ENCODE peak calls at places on chromosomes 11 and 22, in six cellular contexts. W, X, N, T, G and E are unnamed samples.

GRCh38 chr11:16815047-16815767 is 76.8 kb downstream of the C11orf58 start:
- DNase-seq in N (peak), W (no peak), X (no peak), G (no peak), T (no peak), E (no peak)

GRCh38 chr11:127943763-127944162 is 643.6 kb downstream of the ETS1 start:
- DNase-seq in W (no peak), N (no peak), G (no peak), X (no peak), T (no peak), E (no peak)

GRCh38 chr11:84819128-84819527 is 808.0 kb downstream of the DLG2 start:
- DNase-seq in T (no peak), X (no peak), N (no peak), G (no peak), W (no peak), E (no peak)

GRCh38 chr11:117437041-117437790 is 109.6 kb downstream of the CEP164 start:
- DNase-seq in W (no peak), N (no peak), T (no peak), G (no peak), X (no peak), E (no peak)

GRCh38 chr11:103322861-103323260 is 213.6 kb downstream of the DYNC2H1 start:
- DNase-seq in N (no peak), T (no peak), G (no peak), W (no peak), X (no peak), E (no peak)

GRCh38 chr11:126282361-126282741 is 542 bp upstream of the TIRAP start:
- DNase-seq in G (no peak), N (no peak), T (peak), X (peak), W (peak), E (peak)

GRCh38 chr11:118894192-118894591 is 10.5 kb downstream of the CXCR5 start:
- DNase-seq in T (no peak), N (no peak), W (no peak), X (no peak), G (no peak), E (no peak)

GRCh38 chr11:20308601-20309000 is 54.9 kb upstream of the HTATIP2 start:
- DNase-seq in X (no peak), W (no peak), N (no peak), G (no peak), T (no peak), E (no peak)

DNA sequence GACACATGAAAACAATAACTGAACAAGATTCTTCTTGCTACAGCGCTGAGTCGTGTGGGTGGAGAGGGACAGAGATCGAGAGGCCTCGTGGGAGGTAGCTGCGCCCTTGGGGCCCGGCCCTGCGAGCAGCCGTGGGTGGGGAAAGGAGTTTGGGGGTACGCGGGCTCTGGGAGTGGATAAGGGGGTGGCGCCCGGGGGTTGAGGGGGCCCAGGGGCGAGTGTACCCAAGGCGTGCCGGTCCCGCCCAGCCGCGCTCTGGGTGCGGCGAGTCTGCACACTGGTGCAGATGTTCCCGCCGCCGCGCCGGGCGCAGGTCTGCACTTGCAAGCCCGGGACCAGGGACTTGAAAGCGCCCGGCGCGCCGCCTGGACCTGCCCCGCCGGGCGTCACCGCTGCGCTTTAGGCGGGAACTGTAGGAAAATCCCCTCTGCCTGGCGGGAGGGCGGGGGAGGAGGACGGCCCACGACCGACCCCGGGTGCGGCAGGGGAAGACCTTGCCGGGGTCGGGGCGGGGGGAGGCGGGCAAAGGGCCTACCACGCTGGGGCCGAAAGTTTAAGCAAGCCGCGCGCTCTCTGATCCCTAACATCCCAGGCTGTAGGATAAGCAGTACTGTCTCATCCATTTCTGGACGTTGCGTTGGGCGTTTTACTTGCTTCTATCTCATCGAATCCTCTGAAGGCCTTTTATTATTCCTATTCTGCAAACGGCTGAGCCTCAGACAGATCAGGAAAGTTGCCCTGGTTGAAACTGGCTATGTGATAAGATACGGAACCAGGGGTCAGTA is 1.4 kb upstream of the KREMEN1 start:
- DNase-seq in N (peak), W (peak), G (no peak), T (peak), X (peak), E (peak)
- TF ChIP-seq CREB1 in N (no peak), W (no peak), G (no peak), T (no peak), X (no peak), E (peak)

GRCh38 chr11:13169709-13170108 is 107.9 kb upstream of the BMAL1 start:
- DNase-seq in T (no peak), G (no peak), N (peak), W (no peak), X (no peak), E (no peak)
- TF ChIP-seq CREB1 in T (no peak), G (no peak), N (no peak), W (no peak), X (no peak), E (no peak)

GRCh38 chr22:49392841-49393510 is 434.7 kb downstream of the BRD1 start:
- DNase-seq in N (no peak), T (no peak), G (no peak), W (no peak), X (no peak), E (no peak)
- TF ChIP-seq CREB1 in N (no peak), T (no peak), G (no peak), W (no peak), X (no peak), E (no peak)

DNA sequence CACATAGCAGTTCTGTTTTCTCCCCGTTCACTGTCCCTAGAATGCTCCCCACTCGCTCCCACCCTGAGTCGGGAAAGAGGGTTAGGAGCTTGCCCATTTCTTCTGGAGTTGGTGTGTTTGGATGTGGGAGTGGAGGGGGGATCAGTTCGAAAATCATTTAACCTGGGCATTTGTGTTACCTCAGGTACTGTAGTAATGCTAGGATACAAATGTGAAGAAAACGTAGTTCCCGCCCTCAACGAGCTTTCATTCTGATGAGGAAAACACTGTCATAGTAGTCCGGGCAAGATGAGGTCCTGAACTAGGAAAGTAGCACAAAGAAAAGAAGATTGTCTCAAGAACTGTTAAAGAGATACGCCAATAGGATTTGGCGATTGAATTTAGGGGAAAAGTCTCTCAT is 539 bp downstream of the SDHD start:
- DNase-seq in N (peak), G (no peak), W (no peak), X (no peak), T (no peak), E (peak)
- TF ChIP-seq CREB1 in N (no peak), G (no peak), W (no peak), X (no peak), T (no peak), E (no peak)

DNA sequence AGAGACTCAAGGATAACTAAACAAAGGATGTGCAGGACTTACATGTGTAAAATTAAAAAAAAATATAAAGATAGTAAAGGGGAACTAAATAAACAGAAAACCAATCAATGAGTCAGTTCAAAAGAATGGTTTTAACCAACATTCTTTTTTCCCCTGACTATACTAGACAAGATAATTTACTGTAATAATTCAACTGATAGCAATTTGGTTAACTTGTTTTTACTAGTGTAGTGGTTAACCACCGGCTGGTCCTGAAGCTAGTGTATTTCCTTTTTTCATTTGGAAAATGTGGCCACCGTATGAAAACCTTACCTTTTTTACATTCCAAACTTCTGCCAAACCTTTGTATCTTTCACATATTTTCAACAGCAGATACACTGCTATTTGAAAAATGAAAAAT is 123.1 kb downstream of the ARHGAP42 start:
- DNase-seq in G (no peak), W (no peak), X (no peak), T (no peak), N (no peak), E (no peak)
- TF ChIP-seq CREB1 in G (no peak), W (no peak), X (no peak), T (no peak), N (no peak), E (no peak)

GRCh38 chr22:49152930-49153770 is 674.5 kb downstream of the BRD1 start:
- DNase-seq in W (no peak), T (no peak), G (no peak), X (no peak), N (no peak), E (no peak)

GRCh38 chr22:49155039-49155808 is 672.4 kb downstream of the BRD1 start:
- DNase-seq in X (no peak), G (no peak), T (no peak), W (no peak), N (no peak), E (no peak)

GRCh38 chr22:49153921-49154320 is 673.8 kb downstream of the BRD1 start:
- DNase-seq in X (no peak), G (no peak), N (no peak), T (no peak), W (no peak), E (no peak)

GRCh38 chr22:49155809-49156580 is 671.7 kb downstream of the BRD1 start:
- DNase-seq in X (no peak), N (no peak), W (no peak), G (no peak), T (no peak), E (no peak)

GRCh38 chr22:49154433-49154832 is 673.2 kb downstream of the BRD1 start:
- DNase-seq in N (no peak), X (no peak), W (no peak), T (no peak), G (no peak), E (no peak)
- TF ChIP-seq CREB1 in N (no peak), X (no peak), W (no peak), T (no peak), G (no peak), E (no peak)

GRCh38 chr22:30186048-30186447 is 60.5 kb downstream of the LIF start:
- DNase-seq in W (no peak), G (no peak), X (no peak), T (no peak), N (no peak), E (no peak)
- TF ChIP-seq CREB1 in W (no peak), G (no peak), X (no peak), T (no peak), N (no peak), E (no peak)

GRCh38 chr11:34333787-34334186 is 24.0 kb downstream of the ABTB2 start:
- DNase-seq in N (no peak), X (no peak), T (no peak), G (no peak), W (no peak), E (no peak)

GRCh38 chr11:34331329-34331728 is 26.5 kb downstream of the ABTB2 start:
- DNase-seq in W (no peak), G (no peak), X (no peak), T (no peak), N (no peak), E (no peak)

GRCh38 chr11:34330653-34331052 is 27.2 kb downstream of the ABTB2 start:
- DNase-seq in T (no peak), W (no peak), G (no peak), N (no peak), X (no peak), E (no peak)

GRCh38 chr11:34331736-34332135 is 26.1 kb downstream of the ABTB2 start:
- DNase-seq in N (no peak), X (no peak), G (no peak), W (no peak), T (no peak), E (no peak)

GRCh38 chr11:34332524-34332923 is 25.3 kb downstream of the ABTB2 start:
- DNase-seq in X (peak), G (no peak), W (peak), N (no peak), T (no peak), E (peak)
- TF ChIP-seq CREB1 in X (no peak), G (no peak), W (no peak), N (no peak), T (no peak), E (no peak)

GRCh38 chr11:113505541-113506375 is 30.6 kb upstream of the DRD2 start:
- DNase-seq in G (no peak), X (peak), N (no peak), W (no peak), T (no peak), E (no peak)
- TF ChIP-seq CREB1 in G (no peak), X (no peak), N (no peak), W (no peak), T (no peak), E (no peak)

DNA sequence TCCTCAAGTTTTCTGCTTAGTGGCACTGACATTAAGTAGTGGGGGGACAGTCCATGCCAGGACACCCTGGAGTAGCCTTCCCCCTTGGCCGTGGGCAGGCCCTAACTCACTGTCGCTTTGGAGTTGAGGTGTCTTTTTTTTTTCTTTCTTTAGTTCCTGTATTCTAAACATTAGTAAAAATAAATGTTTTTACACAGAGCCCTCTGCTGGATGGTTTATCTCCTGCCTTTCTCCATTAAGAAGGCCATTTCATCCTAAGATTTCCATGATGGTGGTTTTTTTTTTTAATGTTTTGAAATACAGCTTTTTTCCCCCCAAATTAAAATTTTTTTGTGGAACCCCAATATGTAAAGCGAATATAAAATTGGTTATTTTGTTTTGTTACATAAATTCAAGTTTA is 1.8 kb upstream of the TIGD3 start:
- DNase-seq in G (no peak), N (no peak), X (no peak), W (no peak), T (no peak), E (no peak)
- TF ChIP-seq CREB1 in G (no peak), N (no peak), X (no peak), W (no peak), T (no peak), E (no peak)